ENCODE peak calls at places on chromosomes 3 and 15, in ten cellular contexts. I is upper lobe of right lung; K is AG04449; V is GM03348; E is HTR-8/SVneo; O is AG08395; D is NCI-H2029 treated with DMSO at 0.1 percent for 48 hours; C is amniotic stem cell; U is H9; G is stimulated activated CD4-positive, alpha-beta T cell treated with anti-CD3 and anti-CD28 coated beads, Interleukin-1b, Interleukin-23, amount 100 ng/mL, for 24 hours. Z is an unnamed sample.

GRCh38 chr3:170811515-170811914 is 58.5 kb downstream of the RPL22L1 start:
- DNase-seq in V (peak; percentile 20), U (no peak), G (no peak), D (no peak), O (no peak), E (no peak), I (no peak), C (no peak), K (no peak), Z (no peak)

GRCh38 chr3:49339593-49339946 is 283 bp downstream of the USP4 start:
- DNase-seq in C (no peak), V (peak; percentile 55), D (no peak), I (peak; percentile 74), G (peak; percentile 7), E (no peak), O (peak; percentile 17), U (peak; percentile 69), K (no peak), Z (no peak)

GRCh38 chr3:79086514-79086913 is 681.3 kb downstream of the ROBO1 start:
- DNase-seq in K (peak; percentile 5), I (no peak), D (peak; percentile 29), E (peak; percentile 35), G (no peak), U (peak; percentile 43), V (peak; percentile 50), O (peak; percentile 54), C (peak; percentile 17), Z (peak; percentile 42)

GRCh38 chr3:30357897-30358296 is 248.5 kb upstream of the TGFBR2 start:
- DNase-seq in C (no peak), G (no peak), E (no peak), O (no peak), V (no peak), K (no peak), U (no peak), D (no peak), I (no peak), Z (no peak)

GRCh38 chr3:137845666-137846065 is 81.6 kb downstream of the SOX14 start:
- DNase-seq in U (no peak), V (no peak), E (no peak), G (no peak), D (no peak), K (no peak), C (no peak), O (no peak), I (no peak), Z (no peak)

GRCh38 chr3:50215529-50215928 is 10.5 kb downstream of the SLC38A3 start:
- DNase-seq in E (no peak), O (no peak), C (no peak), D (no peak), U (no peak), K (no peak), G (no peak), V (no peak), I (no peak), Z (no peak)

GRCh38 chr15:76942331-76942730 is 10.8 kb downstream of the RCN2 start:
- DNase-seq in D (no peak), E (no peak), K (no peak), C (no peak), I (no peak), O (no peak), U (no peak), G (no peak), V (no peak), Z (no peak)

GRCh38 chr3:9915252-9916141 is 1.4 kb upstream of the IL17RC start:
- DNase-seq in K (no peak), C (no peak), I (peak; percentile 92), G (no peak), E (peak; percentile 51), D (peak; percentile 83), V (peak; percentile 80), U (peak; percentile 64), O (peak; percentile 54), Z (peak; percentile 72)

GRCh38 chr3:126124896-126125295 is 41.0 kb upstream of the SLC41A3 start:
- DNase-seq in K (no peak), G (no peak), O (no peak), C (no peak), E (no peak), U (peak; percentile 17), I (no peak), V (no peak), D (no peak), Z (no peak)

GRCh38 chr3:170840291-170840859 is 29.6 kb downstream of the RPL22L1 start:
- DNase-seq in G (no peak), O (no peak), U (no peak), E (no peak), K (no peak), C (no peak), I (no peak), D (no peak), V (peak; percentile 14), Z (no peak)

GRCh38 chr3:112546216-112546759 is 15.5 kb downstream of the ATG3 start:
- DNase-seq in O (no peak), C (no peak), V (no peak), E (no peak), I (no peak), G (no peak), D (no peak), U (no peak), K (no peak), Z (no peak)

GRCh38 chr3:185995352-185995751 is 57.5 kb upstream of the TRA2B start:
- DNase-seq in G (no peak), V (peak; percentile 45), U (no peak), D (no peak), E (no peak), I (no peak), K (peak; percentile 53), C (no peak), O (peak; percentile 38), Z (no peak)

GRCh38 chr15:33425149-33425548 is 114.4 kb downstream of the RYR3 start:
- DNase-seq in V (no peak), K (no peak), E (no peak), C (no peak), I (no peak), O (no peak), D (no peak), G (no peak), U (no peak), Z (no peak)

GRCh38 chr3:37745079-37745478 is 116.6 kb upstream of the CTDSPL start:
- DNase-seq in K (no peak), V (no peak), D (no peak), G (no peak), E (no peak), U (no peak), I (no peak), C (no peak), O (no peak), Z (no peak)

GRCh38 chr15:66882251-66883020 is 180.4 kb downstream of the SMAD6 start:
- DNase-seq in V (peak; percentile 82), K (no peak), G (no peak), D (no peak), U (no peak), E (peak; percentile 35), O (peak; percentile 84), I (no peak), C (no peak), Z (no peak)

GRCh38 chr3:196169836-196170240 is 41.4 kb downstream of the ZDHHC19 start:
- DNase-seq in I (peak; percentile 82), G (no peak), U (no peak), K (no peak), E (no peak), V (no peak), C (no peak), D (no peak), O (no peak), Z (no peak)

GRCh38 chr3:113051222-113051804 is 60.5 kb downstream of the GTPBP8 start:
- DNase-seq in O (peak; percentile 86), G (peak; percentile 77), V (peak; percentile 81), C (peak; percentile 20), U (peak; percentile 84), E (peak; percentile 71), I (peak; percentile 71), K (no peak), D (peak; percentile 71), Z (peak; percentile 37)

GRCh38 chr15:90610220-90610619 is 80.5 kb downstream of the CRTC3 start:
- DNase-seq in D (no peak), E (no peak), O (peak; percentile 76), G (no peak), U (no peak), I (no peak), C (no peak), V (peak; percentile 54), K (peak; percentile 24), Z (no peak)